ENCODE peak calls at places on chromosomes 11 and 22, in four cellular contexts. J, U, S and P are unnamed samples.

GRCh38 chr22:33921576-33922181 is 1.4 kb upstream of the LARGE1 start:
- DNase-seq in U (peak; percentile 76), S (peak; percentile 77), J (peak; percentile 64), P (peak; percentile 30)

GRCh38 chr11:8209208-8209807 is 40.5 kb upstream of the RIC3 start:
- DNase-seq in S (no peak), J (peak; percentile 33), U (no peak), P (no peak)

GRCh38 chr11:95359756-95360155 is 128.8 kb upstream of the SESN3 start:
- DNase-seq in S (no peak), U (no peak), J (no peak), P (no peak)

GRCh38 chr22:38230108-38230825 is 28.5 kb downstream of the MAFF start:
- DNase-seq in J (peak; percentile 82), S (no peak), U (no peak), P (no peak)

GRCh38 chr11:115364892-115365291 is 139.3 kb downstream of the CADM1 start:
- DNase-seq in J (no peak), U (no peak), S (no peak), P (no peak)

GRCh38 chr11:70826950-70827349 is 425.4 kb downstream of the SHANK2 start:
- DNase-seq in S (no peak), U (no peak), J (no peak), P (no peak)

GRCh38 chr11:32334822-32335221 is 100.5 kb downstream of the WT1 start:
- DNase-seq in S (no peak), U (no peak), J (no peak), P (no peak)

GRCh38 chr22:30609260-30610185 is 2.5 kb downstream of the TCN2 start:
- DNase-seq in U (peak; percentile 55), S (no peak), J (peak; percentile 61), P (peak; percentile 55)

GRCh38 chr22:27124336-27125023 is 467.1 kb downstream of the MIAT start:
- DNase-seq in J (no peak), S (no peak), U (no peak), P (no peak)

GRCh38 chr22:24937114-24937513 is 9.4 kb downstream of the LHFPL7 start:
- DNase-seq in S (no peak), J (no peak), U (no peak), P (no peak)

GRCh38 chr22:30829901-30830550 is 135.4 kb downstream of the OSBP2 start:
- DNase-seq in S (peak; percentile 23), U (no peak), J (peak; percentile 19), P (peak; percentile 68)

GRCh38 chr11:111665779-111666178 is 63.5 kb downstream of the SIK2 start:
- DNase-seq in U (no peak), S (no peak), J (no peak), P (peak; percentile 27)

GRCh38 chr22:38347944-38348750 is 30.9 kb upstream of the CSNK1E start:
- DNase-seq in S (peak; percentile 43), U (peak; percentile 11), J (peak; percentile 17), P (no peak)

GRCh38 chr11:130042093-130042591 is 27.6 kb upstream of the APLP2 start:
- DNase-seq in J (no peak), S (no peak), U (no peak), P (peak; percentile 89)

GRCh38 chr11:133948711-133949110 is 8.1 kb downstream of the IGSF9B start:
- DNase-seq in S (no peak), U (no peak), J (no peak), P (no peak)

GRCh38 chr11:103281301-103281700 is 172.1 kb downstream of the DYNC2H1 start:
- DNase-seq in S (no peak), U (no peak), J (no peak), P (no peak)

GRCh38 chr22:36039125-36039524 is 10.5 kb upstream of the RBFOX2 start:
- DNase-seq in S (no peak), J (no peak), U (no peak), P (no peak)

GRCh38 chr11:61075891-61076290 is 26.4 kb upstream of the CD5 start:
- DNase-seq in J (peak; percentile 71), U (no peak), S (no peak), P (no peak)

GRCh38 chr11:131888230-131888826 is 517.9 kb downstream of the NTM start:
- DNase-seq in S (no peak), U (no peak), J (no peak), P (peak; percentile 73)

GRCh38 chr22:38030311-38031133 is 26.7 kb upstream of the PICK1 start:
- DNase-seq in U (no peak), S (no peak), J (no peak), P (no peak)

GRCh38 chr11:121451178-121451981 is 734 bp upstream of the SORL1 start:
- DNase-seq in S (no peak), U (no peak), J (peak; percentile 64), P (no peak)

GRCh38 chr22:30474683-30475424 is 3.0 kb upstream of the SEC14L3 start:
- DNase-seq in S (no peak), J (peak; percentile 37), U (no peak), P (no peak)

GRCh38 chr11:122746050-122746478 is 90.5 kb downstream of the UBASH3B start:
- DNase-seq in S (peak; percentile 25), U (no peak), J (no peak), P (no peak)

GRCh38 chr11:33912405-33913361 is 20.8 kb upstream of the LMO2 start:
- DNase-seq in J (no peak), U (no peak), S (no peak), P (peak; percentile 59)

GRCh38 chr11:10518891-10519290 is 22.1 kb downstream of the RNF141 start:
- DNase-seq in U (no peak), J (no peak), S (no peak), P (no peak)

GRCh38 chr22:38766076-38766777 is 10.4 kb upstream of the SUN2 start:
- DNase-seq in U (peak; percentile 58), S (no peak), J (peak; percentile 60), P (no peak)

GRCh38 chr11:46948378-46949131 is 12.0 kb downstream of the CSTPP1 start:
- DNase-seq in U (no peak), S (no peak), J (no peak), P (peak; percentile 29)

GRCh38 chr11:124441081-124441480 is 4.4 kb downstream of the OR8B8 start:
- DNase-seq in S (no peak), J (no peak), U (no peak), P (no peak)

GRCh38 chr11:77361184-77361583 is 59.7 kb upstream of the GDPD4 start:
- DNase-seq in J (no peak), S (no peak), U (no peak), P (no peak)

GRCh38 chr11:45543808-45544422 is 121.5 kb downstream of the CHST1 start:
- DNase-seq in U (no peak), S (no peak), J (no peak), P (no peak)

GRCh38 chr22:30208631-30209603 is 37.6 kb downstream of the LIF start:
- DNase-seq in U (peak; percentile 88), S (no peak), J (peak; percentile 75), P (peak; percentile 86)

GRCh38 chr22:36953239-36954080 is 40.0 kb downstream of the CSF2RB start:
- DNase-seq in U (no peak), J (no peak), S (no peak), P (no peak)

GRCh38 chr22:47204002-47204979 is 441.8 kb downstream of the TBC1D22A start:
- DNase-seq in S (no peak), J (peak; percentile 22), U (no peak), P (no peak)

GRCh38 chr11:27524155-27524554 is 17.6 kb upstream of the LIN7C start:
- DNase-seq in S (no peak), U (no peak), J (no peak), P (no peak)

GRCh38 chr22:30390974-30391691 is 3.9 kb upstream of the RNF215 start:
- DNase-seq in S (peak; percentile 83), J (peak; percentile 84), U (peak; percentile 37), P (peak; percentile 41)

GRCh38 chr11:56670984-56671383 is 7.5 kb downstream of the OR5AR1 start:
- DNase-seq in U (no peak), J (no peak), S (no peak), P (no peak)
- TF ChIP-seq CTCF in U (no peak), J (no peak), S (no peak), P (no peak)

GRCh38 chr11:11641581-11641980 is 19.8 kb upstream of the GALNT18 start:
- DNase-seq in S (no peak), U (no peak), J (no peak), P (no peak)
- H3K27ac ChIP-seq in S (no peak overlapping the region), U (no peak overlapping the region), J (no peak overlapping the region), P (no peak overlapping the region)

GRCh38 chr22:45127866-45128265 is 35.9 kb upstream of the NUP50 start:
- DNase-seq in J (no peak), U (no peak), S (no peak), P (no peak)

GRCh38 chr22:45120931-45121330 is 42.8 kb upstream of the NUP50 start:
- DNase-seq in U (no peak), S (no peak), J (no peak), P (no peak)

GRCh38 chr22:45125198-45125597 is 38.5 kb upstream of the NUP50 start:
- DNase-seq in S (no peak), U (no peak), J (no peak), P (peak; percentile 67)

GRCh38 chr22:45120440-45120839 is 43.3 kb upstream of the NUP50 start:
- DNase-seq in J (no peak), S (no peak), U (no peak), P (no peak)

DNA sequence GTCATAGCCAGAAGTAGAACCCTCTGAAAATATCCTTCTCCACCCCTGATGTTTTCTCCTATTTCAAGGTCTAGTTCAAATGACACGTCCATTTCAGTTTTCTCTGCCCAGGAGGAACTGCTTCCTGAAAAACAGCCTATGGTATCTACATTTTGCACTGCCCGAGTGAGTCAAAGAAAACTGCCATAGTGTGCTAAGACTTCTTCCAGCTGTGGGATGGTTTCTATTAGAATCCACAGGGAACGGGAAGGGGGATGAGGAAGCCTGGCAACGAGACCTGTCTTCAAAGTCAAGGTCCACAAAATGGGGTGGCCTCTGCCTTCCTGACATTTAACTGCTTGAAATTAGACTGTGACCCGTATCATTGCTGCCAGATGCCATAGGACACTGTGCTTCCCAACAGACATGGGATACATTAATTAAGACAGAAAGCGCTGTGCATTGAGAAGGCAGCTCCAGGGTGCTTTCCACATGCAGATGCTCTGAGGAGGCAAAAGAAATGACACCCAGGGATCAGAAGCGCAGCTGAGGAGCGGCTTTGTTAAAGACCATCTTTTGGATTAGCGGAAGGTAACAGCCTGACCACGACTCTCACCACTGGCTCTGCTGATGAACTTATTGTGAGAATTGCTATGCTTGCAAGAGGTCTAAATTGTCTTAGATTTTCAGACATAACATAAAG is 39.4 kb upstream of the NUP50 start:
- DNase-seq in S (no peak), J (no peak), U (no peak), P (no peak)
- H3K4me3 ChIP-seq in S (no peak overlapping the region), J (no peak overlapping the region), U (no peak overlapping the region), P (no peak overlapping the region)

DNA sequence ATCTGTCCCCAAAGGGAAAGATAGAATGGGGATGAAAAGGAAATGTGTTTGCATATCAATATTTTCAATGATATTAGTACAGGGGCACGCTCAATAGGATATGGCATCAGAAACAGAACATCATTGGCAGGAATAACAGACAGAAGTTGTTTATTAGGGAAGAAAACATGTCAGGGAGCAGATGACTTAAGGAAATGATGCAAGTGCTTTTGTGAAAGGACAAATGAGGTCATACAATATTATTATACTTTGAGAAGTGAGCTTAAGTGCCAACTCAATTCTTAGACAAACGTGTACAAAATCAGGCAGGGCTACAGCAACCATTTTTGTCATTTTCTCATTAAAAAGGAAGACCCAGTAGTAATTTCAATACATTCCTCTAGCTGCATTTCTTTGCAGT is 388.4 kb downstream of the SOX6 start:
- DNase-seq in S (no peak), J (no peak), U (no peak), P (no peak)
- TF ChIP-seq CTCF in S (no peak), J (no peak), U (no peak), P (no peak)